ENCODE peak calls at places on chromosomes 5 and 9, in six cellular contexts. X is esophagus muscularis mucosa, U is Panc1, B is psoas muscle, D is astrocyte, Z is PC-3. L is an unnamed sample.

GRCh38 chr5:173644700-173645436 is 28.4 kb upstream of the BOD1 start:
- DNase-seq in X (no peak), U (no peak), B (no peak), D (no peak), Z (no peak), L (no peak)

GRCh38 chr5:14399054-14399657 is 182.4 kb upstream of the OTULINL start:
- DNase-seq in X (no peak), U (peak; percentile 30), B (no peak), D (peak; percentile 54), Z (peak; percentile 84), L (peak; percentile 68)

GRCh38 chr9:123225374-123225813 is 43.0 kb downstream of the STRBP start:
- DNase-seq in X (no peak), U (peak; percentile 35), B (no peak), D (peak; percentile 63), Z (peak; percentile 45), L (peak; percentile 77)

GRCh38 chr5:78509884-78510769 is 138.4 kb downstream of the LHFPL2 start:
- DNase-seq in X (no peak), U (no peak), B (peak; percentile 70), D (no peak), Z (peak; percentile 55), L (no peak)

GRCh38 chr5:174120436-174120835 is 74.9 kb downstream of the NSG2 start:
- DNase-seq in X (no peak), U (no peak), B (no peak), D (no peak), Z (no peak), L (no peak)

GRCh38 chr9:124399323-124399962 is 15.8 kb downstream of the PSMB7 start:
- DNase-seq in X (no peak), U (no peak), B (peak; percentile 63), D (peak; percentile 70), Z (no peak), L (peak; percentile 18)

GRCh38 chr5:113447651-113448050 is 12.9 kb upstream of the TSSK1B start:
- DNase-seq in X (no peak), U (no peak), B (no peak), D (no peak), Z (peak; percentile 38), L (no peak)

GRCh38 chr5:32508806-32509805 is 64.6 kb upstream of the ZFR start:
- DNase-seq in X (no peak), U (no peak), B (no peak), D (no peak), Z (peak; percentile 43), L (no peak)

GRCh38 chr9:89440951-89441654 is 56.8 kb downstream of the SEMA4D start:
- DNase-seq in X (no peak), U (no peak), B (no peak), D (no peak), Z (no peak), L (no peak)

GRCh38 chr5:147611483-147611882 is 101.6 kb upstream of the DPYSL3 start:
- DNase-seq in X (no peak), U (no peak), B (no peak), D (no peak), Z (no peak), L (no peak)

GRCh38 chr5:179055436-179055835 is 4.7 kb upstream of the ZNF354C start:
- DNase-seq in X (no peak), U (no peak), B (no peak), D (no peak), Z (no peak), L (no peak)

GRCh38 chr5:23977365-23977764 is 470.0 kb downstream of the PRDM9 start:
- DNase-seq in X (no peak), U (no peak), B (no peak), D (no peak), Z (no peak), L (no peak)

GRCh38 chr5:8944005-8944404 is 601.9 kb downstream of the SEMA5A start:
- DNase-seq in X (no peak), U (no peak), B (no peak), D (peak; percentile 15), Z (peak; percentile 93), L (peak; percentile 42)

GRCh38 chr5:150057052-150057451 is 29.3 kb downstream of the CSF1R start:
- DNase-seq in X (no peak), U (no peak), B (no peak), D (no peak), Z (no peak), L (no peak)

GRCh38 chr9:36789886-36790285 is 217.2 kb downstream of the MELK start:
- DNase-seq in X (no peak), U (no peak), B (no peak), D (no peak), Z (peak; percentile 39), L (no peak)

GRCh38 chr9:36791204-36791948 is 218.7 kb downstream of the MELK start:
- DNase-seq in X (no peak), U (no peak), B (no peak), D (no peak), Z (peak; percentile 27), L (no peak)

GRCh38 chr9:36787709-36788108 is 215.0 kb downstream of the MELK start:
- DNase-seq in X (no peak), U (no peak), B (no peak), D (no peak), Z (no peak), L (no peak)

GRCh38 chr9:36793277-36793676 is 220.6 kb downstream of the MELK start:
- DNase-seq in X (no peak), U (no peak), B (no peak), D (no peak), Z (no peak), L (no peak)

GRCh38 chr9:36788534-36788933 is 215.8 kb downstream of the MELK start:
- DNase-seq in X (no peak), U (no peak), B (no peak), D (no peak), Z (no peak), L (no peak)
- TF ChIP-seq CTCF in X (no peak), U (no peak), B (no peak), D (peak; percentile 13), Z (no peak), L (peak; percentile 63)

GRCh38 chr5:154309361-154309725 is 118.8 kb downstream of the GALNT10 start:
- DNase-seq in X (no peak), U (no peak), B (no peak), D (peak; percentile 92), Z (no peak), L (peak; percentile 74)
- H3K27ac ChIP-seq in X (no peak overlapping the region), U (no peak overlapping the region), B (no peak overlapping the region), D (peak overlapping the region; percentile 94), Z (peak overlapping the region; percentile 64), L (peak overlapping the region; percentile 78)

GRCh38 chr9:77013932-77014596 is 5.4 kb upstream of the FOXB2 start:
- DNase-seq in X (peak; percentile 68), U (no peak), B (no peak), D (no peak), Z (no peak), L (no peak)

GRCh38 chr9:77010527-77010926 is 8.9 kb upstream of the FOXB2 start:
- DNase-seq in X (peak; percentile 72), U (no peak), B (no peak), D (no peak), Z (no peak), L (no peak)

GRCh38 chr9:77014597-77015263 is 4.7 kb upstream of the FOXB2 start:
- DNase-seq in X (peak; percentile 78), U (no peak), B (no peak), D (no peak), Z (no peak), L (no peak)

GRCh38 chr9:77013186-77013931 is 6.1 kb upstream of the FOXB2 start:
- DNase-seq in X (peak; percentile 78), U (no peak), B (no peak), D (no peak), Z (no peak), L (no peak)

GRCh38 chr9:77011973-77012817 is 7.3 kb upstream of the FOXB2 start:
- DNase-seq in X (peak; percentile 91), U (no peak), B (peak; percentile 46), D (no peak), Z (peak; percentile 17), L (peak; percentile 17)
- H3K27me3 ChIP-seq in X (peaks cover 98% of the 10 kb centered on the region), U (peaks cover 2% of the 10 kb centered on the region), B (peaks cover 51% of the 10 kb centered on the region), D (peaks cover 78% of the 10 kb centered on the region), Z (peaks cover 79% of the 10 kb centered on the region), L (peaks cover 65% of the 10 kb centered on the region)

DNA sequence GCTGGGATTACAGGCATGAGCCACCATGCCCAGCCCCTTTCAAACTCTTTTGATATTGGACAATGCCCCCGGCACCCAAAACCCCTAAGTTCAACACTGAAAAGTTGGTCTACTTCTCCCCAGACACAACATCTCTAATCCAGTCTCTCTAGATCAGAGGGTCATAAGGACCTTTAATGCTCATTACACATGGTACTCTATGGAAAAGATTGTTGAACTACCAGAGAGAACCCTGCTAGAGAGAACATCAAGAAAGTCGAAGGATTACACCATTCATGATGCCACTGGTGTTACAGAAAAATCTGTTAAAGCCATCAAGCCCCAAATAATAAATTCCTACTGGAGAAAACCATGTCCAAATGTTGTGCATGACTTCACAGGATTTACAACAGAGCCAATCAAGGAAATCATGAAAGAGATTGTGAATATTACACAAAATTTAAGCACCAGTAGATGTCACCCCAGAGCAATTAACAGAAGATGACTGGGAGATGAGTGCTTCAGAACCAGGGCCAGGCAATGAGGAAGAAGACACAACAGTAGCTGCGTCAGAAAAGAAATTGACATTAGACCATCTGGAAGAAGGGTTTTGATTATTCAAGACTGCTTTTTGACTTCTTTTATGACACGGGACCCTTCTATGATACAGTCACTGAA is 28.3 kb upstream of the NIPAL4 start:
- DNase-seq in X (no peak), U (peak; percentile 24), B (no peak), D (peak; percentile 48), Z (peak; percentile 90), L (peak; percentile 61)
- TF ChIP-seq CTCF in X (peak; percentile 53), U (peak; percentile 62), B (peak; percentile 62), D (peak; percentile 46), Z (peak; percentile 88), L (peak; percentile 50)